ENCODE peak calls at places on chromosomes 5 and 9, in five cellular contexts. One of them, this sample, is unnamed.

GRCh38 chr5:135392256-135392655 is 6.8 kb downstream of the MACROH2A1 start:
- DNase-seq in AG10803: peak; percentile 94
- DNase-seq in mesothelial cell of epicardium: no peak
- DNase-seq in MCF 10A: no peak
- DNase-seq in D721Med: no peak
- DNase-seq in this sample: no peak

GRCh38 chr9:27340876-27341540 is 44.1 kb upstream of the EQTN start:
- DNase-seq in MCF 10A: no peak
- DNase-seq in mesothelial cell of epicardium: no peak
- DNase-seq in AG10803: peak; percentile 71
- DNase-seq in D721Med: no peak
- DNase-seq in this sample: no peak

GRCh38 chr9:110997847-110998246 is 40.4 kb downstream of the LPAR1 start:
- DNase-seq in AG10803: peak; percentile 77
- DNase-seq in D721Med: no peak
- DNase-seq in mesothelial cell of epicardium: no peak
- DNase-seq in MCF 10A: no peak
- DNase-seq in this sample: no peak

GRCh38 chr9:88826651-88827245 is 164.5 kb upstream of the S1PR3 start:
- DNase-seq in mesothelial cell of epicardium: no peak
- DNase-seq in D721Med: no peak
- DNase-seq in AG10803: peak; percentile 94
- DNase-seq in MCF 10A: no peak
- DNase-seq in this sample: no peak

GRCh38 chr9:92004045-92004392 is 54.0 kb upstream of the ROR2 start:
- DNase-seq in MCF 10A: no peak
- DNase-seq in D721Med: no peak
- DNase-seq in AG10803: no peak
- DNase-seq in mesothelial cell of epicardium: no peak
- DNase-seq in this sample: no peak

GRCh38 chr5:90193185-90193822 is 216.3 kb downstream of the CETN3 start:
- DNase-seq in MCF 10A: no peak
- DNase-seq in AG10803: no peak
- DNase-seq in mesothelial cell of epicardium: no peak
- DNase-seq in D721Med: no peak
- DNase-seq in this sample: no peak

GRCh38 chr5:143428155-143428554 is 24.7 kb upstream of the NR3C1 start:
- DNase-seq in mesothelial cell of epicardium: no peak
- DNase-seq in AG10803: no peak
- DNase-seq in D721Med: no peak
- DNase-seq in MCF 10A: no peak
- DNase-seq in this sample: no peak

GRCh38 chr9:129554649-129555048 is 66.3 kb downstream of the C9orf50 start:
- DNase-seq in mesothelial cell of epicardium: no peak
- DNase-seq in D721Med: no peak
- DNase-seq in AG10803: no peak
- DNase-seq in MCF 10A: peak; percentile 24
- DNase-seq in this sample: no peak

GRCh38 chr5:108729306-108729645 is 18.4 kb upstream of the FER start:
- DNase-seq in D721Med: no peak
- DNase-seq in MCF 10A: peak; percentile 3
- DNase-seq in AG10803: no peak
- DNase-seq in mesothelial cell of epicardium: no peak
- DNase-seq in this sample: no peak

GRCh38 chr5:142364251-142365145 is 39.7 kb upstream of the SPRY4 start:
- DNase-seq in mesothelial cell of epicardium: no peak
- DNase-seq in AG10803: no peak
- DNase-seq in D721Med: no peak
- DNase-seq in MCF 10A: peak; percentile 96
- DNase-seq in this sample: no peak
- TF ChIP-seq CTCF in mesothelial cell of epicardium: no peak
- TF ChIP-seq CTCF in AG10803: no peak
- TF ChIP-seq CTCF in D721Med: no peak
- TF ChIP-seq CTCF in MCF 10A: no peak
- TF ChIP-seq CTCF in this sample: no peak

GRCh38 chr5:156237361-156237760 is 89.6 kb upstream of the SGCD start:
- DNase-seq in D721Med: no peak
- DNase-seq in AG10803: no peak
- DNase-seq in MCF 10A: no peak
- DNase-seq in mesothelial cell of epicardium: no peak
- DNase-seq in this sample: no peak
- TF ChIP-seq CTCF in D721Med: no peak
- TF ChIP-seq CTCF in AG10803: no peak
- TF ChIP-seq CTCF in MCF 10A: no peak
- TF ChIP-seq CTCF in mesothelial cell of epicardium: no peak
- TF ChIP-seq CTCF in this sample: no peak

GRCh38 chr9:134364391-134365114 is 38.3 kb downstream of the RXRA start:
- DNase-seq in MCF 10A: no peak
- DNase-seq in AG10803: no peak
- DNase-seq in mesothelial cell of epicardium: no peak
- DNase-seq in D721Med: no peak
- DNase-seq in this sample: no peak

GRCh38 chr9:134365115-134365596 is 38.9 kb downstream of the RXRA start:
- DNase-seq in D721Med: no peak
- DNase-seq in AG10803: no peak
- DNase-seq in mesothelial cell of epicardium: no peak
- DNase-seq in MCF 10A: no peak
- DNase-seq in this sample: no peak

GRCh38 chr9:134366223-134367031 is 40.2 kb downstream of the RXRA start:
- DNase-seq in MCF 10A: peak; percentile 95
- DNase-seq in AG10803: peak; percentile 94
- DNase-seq in D721Med: no peak
- DNase-seq in mesothelial cell of epicardium: peak; percentile 60
- DNase-seq in this sample: no peak

GRCh38 chr9:134367061-134367460 is 40.8 kb downstream of the RXRA start:
- DNase-seq in D721Med: no peak
- DNase-seq in AG10803: no peak
- DNase-seq in mesothelial cell of epicardium: no peak
- DNase-seq in MCF 10A: no peak
- DNase-seq in this sample: no peak

DNA sequence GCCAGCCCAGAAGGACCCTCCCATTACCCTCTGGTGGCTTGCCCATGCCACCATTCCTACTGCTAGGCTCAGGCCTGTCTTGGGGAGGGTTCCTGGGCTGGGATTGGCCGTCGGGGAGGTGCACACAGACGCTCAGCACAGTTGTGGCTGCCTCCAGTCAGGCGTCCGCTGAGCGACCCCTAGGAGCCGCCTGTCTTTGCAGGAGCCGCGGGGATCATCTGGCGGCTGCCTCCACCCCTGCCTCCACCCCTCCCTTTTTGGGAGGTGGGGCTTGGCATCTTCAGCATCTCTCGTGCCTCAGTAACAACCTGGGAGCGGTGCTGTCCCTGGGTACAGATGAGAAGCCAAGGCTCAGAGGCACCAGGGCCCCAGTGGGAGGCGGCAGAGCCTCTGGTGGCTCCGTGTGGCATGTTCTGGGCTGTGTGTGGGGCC is 39.6 kb downstream of the RXRA start:
- DNase-seq in AG10803: peak; percentile 65
- DNase-seq in MCF 10A: peak; percentile 93
- DNase-seq in mesothelial cell of epicardium: no peak
- DNase-seq in D721Med: no peak
- DNase-seq in this sample: no peak
- TF ChIP-seq CTCF in AG10803: no peak
- TF ChIP-seq CTCF in MCF 10A: no peak
- TF ChIP-seq CTCF in mesothelial cell of epicardium: no peak
- TF ChIP-seq CTCF in D721Med: no peak
- TF ChIP-seq CTCF in this sample: no peak

DNA sequence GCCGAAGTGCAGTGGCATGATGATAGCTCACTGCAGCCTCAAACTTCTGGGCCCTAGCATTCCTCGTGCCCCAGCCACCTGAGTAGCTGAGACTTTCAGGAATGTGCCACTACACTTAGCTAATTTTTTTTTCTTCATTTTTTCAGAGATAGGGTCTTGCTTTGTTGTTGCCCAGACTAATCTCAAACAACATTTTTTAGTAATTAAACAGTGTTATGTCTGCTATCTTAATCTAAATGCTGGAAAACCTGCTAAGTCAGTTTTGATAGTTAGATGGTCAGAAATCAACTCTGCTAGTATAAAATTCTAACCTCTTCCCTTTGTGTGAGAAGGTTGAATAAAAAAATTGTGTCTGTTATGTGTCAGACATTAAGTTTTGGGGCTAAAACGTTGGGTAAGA is 12.4 kb downstream of the G3BP1 start:
- DNase-seq in MCF 10A: no peak
- DNase-seq in AG10803: no peak
- DNase-seq in mesothelial cell of epicardium: no peak
- DNase-seq in D721Med: no peak
- DNase-seq in this sample: no peak
- TF ChIP-seq CTCF in MCF 10A: no peak
- TF ChIP-seq CTCF in AG10803: no peak
- TF ChIP-seq CTCF in mesothelial cell of epicardium: no peak
- TF ChIP-seq CTCF in D721Med: no peak
- TF ChIP-seq CTCF in this sample: no peak

GRCh38 chr5:61139094-61139873 is 23.0 kb downstream of the SMIM15 start:
- DNase-seq in AG10803: no peak
- DNase-seq in D721Med: no peak
- DNase-seq in mesothelial cell of epicardium: no peak
- DNase-seq in MCF 10A: peak; percentile 16
- DNase-seq in this sample: no peak
- TF ChIP-seq CTCF in AG10803: peak; percentile 32
- TF ChIP-seq CTCF in D721Med: no peak
- TF ChIP-seq CTCF in mesothelial cell of epicardium: no peak
- TF ChIP-seq CTCF in MCF 10A: peak; percentile 17
- TF ChIP-seq CTCF in this sample: no peak

GRCh38 chr5:125342938-125343401 is 596.5 kb upstream of the ZNF608 start:
- DNase-seq in D721Med: no peak
- DNase-seq in AG10803: peak; percentile 35
- DNase-seq in MCF 10A: no peak
- DNase-seq in mesothelial cell of epicardium: no peak
- DNase-seq in this sample: no peak

GRCh38 chr5:125338804-125339203 is 592.4 kb upstream of the ZNF608 start:
- DNase-seq in D721Med: no peak
- DNase-seq in AG10803: no peak
- DNase-seq in mesothelial cell of epicardium: no peak
- DNase-seq in MCF 10A: no peak
- DNase-seq in this sample: no peak

GRCh38 chr5:125346316-125346715 is 599.9 kb upstream of the ZNF608 start:
- DNase-seq in MCF 10A: no peak
- DNase-seq in mesothelial cell of epicardium: no peak
- DNase-seq in D721Med: no peak
- DNase-seq in AG10803: no peak
- DNase-seq in this sample: no peak

GRCh38 chr5:125337222-125337768 is 590.9 kb upstream of the ZNF608 start:
- DNase-seq in D721Med: no peak
- DNase-seq in AG10803: no peak
- DNase-seq in MCF 10A: no peak
- DNase-seq in mesothelial cell of epicardium: no peak
- DNase-seq in this sample: no peak

GRCh38 chr5:125341436-125341835 is 595.0 kb upstream of the ZNF608 start:
- DNase-seq in mesothelial cell of epicardium: no peak
- DNase-seq in D721Med: no peak
- DNase-seq in AG10803: no peak
- DNase-seq in MCF 10A: no peak
- DNase-seq in this sample: no peak
- TF ChIP-seq CTCF in mesothelial cell of epicardium: no peak
- TF ChIP-seq CTCF in D721Med: no peak
- TF ChIP-seq CTCF in AG10803: no peak
- TF ChIP-seq CTCF in MCF 10A: no peak
- TF ChIP-seq CTCF in this sample: no peak

GRCh38 chr5:173278641-173279040 is 43.6 kb upstream of the NKX2-5 start:
- DNase-seq in D721Med: no peak
- DNase-seq in MCF 10A: no peak
- DNase-seq in mesothelial cell of epicardium: no peak
- DNase-seq in AG10803: no peak
- DNase-seq in this sample: no peak

GRCh38 chr5:173279166-173279565 is 44.2 kb upstream of the NKX2-5 start:
- DNase-seq in AG10803: no peak
- DNase-seq in mesothelial cell of epicardium: no peak
- DNase-seq in MCF 10A: no peak
- DNase-seq in D721Med: no peak
- DNase-seq in this sample: no peak

GRCh38 chr5:173282916-173283315 is 45.3 kb downstream of the STC2 start:
- DNase-seq in MCF 10A: no peak
- DNase-seq in mesothelial cell of epicardium: no peak
- DNase-seq in D721Med: no peak
- DNase-seq in AG10803: no peak
- DNase-seq in this sample: no peak

GRCh38 chr5:173283318-173284288 is 44.6 kb downstream of the STC2 start:
- DNase-seq in D721Med: no peak
- DNase-seq in MCF 10A: peak; percentile 79
- DNase-seq in mesothelial cell of epicardium: peak; percentile 70
- DNase-seq in AG10803: peak; percentile 46
- DNase-seq in this sample: peak; percentile 83

GRCh38 chr5:173281910-173282309 is 46.3 kb downstream of the STC2 start:
- DNase-seq in AG10803: no peak
- DNase-seq in MCF 10A: peak; percentile 34
- DNase-seq in mesothelial cell of epicardium: no peak
- DNase-seq in D721Med: no peak
- DNase-seq in this sample: no peak
- TF ChIP-seq CTCF in AG10803: peak; percentile 36
- TF ChIP-seq CTCF in MCF 10A: peak; percentile 30
- TF ChIP-seq CTCF in mesothelial cell of epicardium: no peak
- TF ChIP-seq CTCF in D721Med: no peak
- TF ChIP-seq CTCF in this sample: no peak

This sample was measured in GM10248.